ENCODE peak calls at places on chromosomes 7 and 10, in nine cellular contexts. Q, O, S, V, F, K, N, H and Z are unnamed samples.

GRCh38 chr10:90148121-90148855 is 446.9 kb downstream of the KIF20B start:
- DNase-seq in S (peak; percentile 28), N (no peak), O (no peak), Q (no peak), V (no peak), H (no peak), F (no peak), K (no peak), Z (no peak)

GRCh38 chr7:16004661-16005060 is 318.2 kb upstream of the MEOX2 start:
- DNase-seq in Q (no peak), F (no peak), O (no peak), K (no peak), V (no peak), S (no peak), N (no peak), H (no peak), Z (no peak)

GRCh38 chr10:75396861-75397570 is 4.5 kb downstream of the ZNF503 start:
- DNase-seq in N (no peak), V (no peak), Q (peak; percentile 50), F (peak; percentile 42), K (no peak), S (no peak), O (peak; percentile 61), H (no peak), Z (no peak)

GRCh38 chr7:135801045-135801693 is 52.6 kb upstream of the FAM180A start:
- DNase-seq in Q (no peak), F (no peak), O (peak; percentile 15), K (peak; percentile 70), V (no peak), H (no peak), N (peak; percentile 83), S (peak; percentile 73), Z (no peak)

GRCh38 chr10:59336632-59337031 is 25.7 kb downstream of the FAM13C start:
- DNase-seq in H (no peak), V (no peak), F (no peak), K (no peak), O (no peak), N (no peak), S (no peak), Q (no peak), Z (no peak)

GRCh38 chr7:77569514-77570232 is 32.6 kb downstream of the PTPN12 start:
- DNase-seq in V (no peak), F (no peak), Q (no peak), K (no peak), N (no peak), H (no peak), S (no peak), O (no peak), Z (no peak)

GRCh38 chr7:2757361-2757903 is 69.4 kb downstream of the AMZ1 start:
- DNase-seq in Q (no peak), V (no peak), K (no peak), S (peak; percentile 66), F (no peak), N (no peak), O (peak; percentile 58), H (no peak), Z (no peak)

GRCh38 chr10:104337985-104338735 is at the start of gene ITPRIP:
- DNase-seq in K (peak; percentile 81), F (peak; percentile 77), H (peak; percentile 93), V (peak; percentile 85), Q (peak; percentile 77), N (peak; percentile 77), S (peak; percentile 78), O (peak; percentile 76), Z (peak; percentile 93)

GRCh38 chr10:100618856-100619255 is 83.1 kb downstream of the HIF1AN start:
- DNase-seq in S (no peak), H (no peak), Q (no peak), O (no peak), N (no peak), K (no peak), V (no peak), F (no peak), Z (peak; percentile 30)

GRCh38 chr10:693506-693905 is 4.0 kb upstream of the DIP2C start:
- DNase-seq in F (no peak), V (no peak), H (no peak), S (peak; percentile 29), N (no peak), O (peak; percentile 45), K (no peak), Q (peak; percentile 67), Z (no peak)

GRCh38 chr7:17779381-17779780 is 160.9 kb downstream of the SNX13 start:
- DNase-seq in F (no peak), N (no peak), H (no peak), O (no peak), K (no peak), S (no peak), Q (no peak), V (no peak), Z (no peak)

GRCh38 chr10:102773320-102773719 is 29.6 kb downstream of the WBP1L start:
- DNase-seq in H (no peak), F (no peak), K (no peak), S (no peak), V (no peak), Q (no peak), O (no peak), N (no peak), Z (no peak)

GRCh38 chr10:102770792-102771191 is 27.0 kb downstream of the WBP1L start:
- DNase-seq in O (peak; percentile 70), V (no peak), F (peak; percentile 67), Q (no peak), N (no peak), K (no peak), H (no peak), S (no peak), Z (no peak)

GRCh38 chr10:102767428-102768160 is 23.8 kb downstream of the WBP1L start:
- DNase-seq in Q (no peak), F (no peak), S (no peak), N (no peak), K (no peak), O (no peak), V (no peak), H (no peak), Z (no peak)

GRCh38 chr10:102769375-102770107 is 25.8 kb downstream of the WBP1L start:
- DNase-seq in Q (no peak), F (no peak), N (peak; percentile 76), O (no peak), V (no peak), H (no peak), S (peak; percentile 92), K (no peak), Z (no peak)

GRCh38 chr10:102770108-102770482 is 26.3 kb downstream of the WBP1L start:
- DNase-seq in O (no peak), S (no peak), F (no peak), K (no peak), N (no peak), Q (no peak), V (no peak), H (no peak), Z (no peak)
- H3K27ac ChIP-seq in O (peak overlapping the region; percentile 39), S (peak overlapping the region; percentile 48), F (no peak overlapping the region), K (no peak overlapping the region), N (peak overlapping the region; percentile 58), Q (peak overlapping the region; percentile 44), V (no peak overlapping the region), H (peak overlapping the region; percentile 84), Z (no peak overlapping the region)

DNA sequence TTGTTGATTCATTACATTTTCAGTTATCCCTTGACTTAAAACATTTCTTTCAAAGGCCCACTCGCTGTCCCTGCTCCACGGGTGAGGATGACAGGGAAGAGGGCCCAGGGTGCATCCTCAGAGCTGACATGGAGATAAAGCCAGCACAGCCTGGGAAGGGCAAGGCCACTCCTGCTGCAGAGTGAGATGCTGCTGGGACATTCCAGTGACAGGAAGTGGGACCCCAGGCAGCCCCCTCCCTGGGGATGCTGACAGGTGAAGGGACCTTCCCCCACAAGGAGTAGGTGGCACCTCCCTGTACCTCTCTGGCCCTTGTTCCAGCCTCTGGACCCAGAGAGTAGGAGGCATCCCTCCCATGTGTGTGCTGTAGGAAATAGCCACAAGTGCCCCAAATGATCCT is 97.8 kb upstream of the DDC start:
- DNase-seq in V (no peak), F (no peak), S (no peak), O (no peak), H (no peak), N (no peak), K (no peak), Q (no peak), Z (no peak)
- TF ChIP-seq CTCF in V (no peak), F (no peak), S (no peak), O (no peak), H (no peak), N (no peak), K (no peak), Q (no peak), Z (no peak)

GRCh38 chr10:72260215-72260587 is 13.5 kb upstream of the DDIT4 start:
- DNase-seq in K (no peak), F (no peak), S (no peak), O (no peak), N (no peak), H (no peak), V (no peak), Q (peak; percentile 44), Z (no peak)

GRCh38 chr10:72259491-72260214 is 14.1 kb upstream of the DDIT4 start:
- DNase-seq in O (no peak), N (no peak), S (peak; percentile 84), H (no peak), F (no peak), Q (no peak), K (no peak), V (no peak), Z (no peak)

GRCh38 chr10:72258617-72259016 is 15.1 kb upstream of the DDIT4 start:
- DNase-seq in N (no peak), F (no peak), Q (no peak), V (no peak), O (no peak), K (no peak), S (no peak), H (no peak), Z (no peak)

GRCh38 chr10:72261323-72262018 is 12.3 kb upstream of the DDIT4 start:
- DNase-seq in Q (peak; percentile 36), F (no peak), H (no peak), N (peak; percentile 81), K (no peak), S (peak; percentile 69), V (no peak), O (no peak), Z (no peak)

GRCh38 chr10:72260588-72261322 is 13.0 kb upstream of the DDIT4 start:
- DNase-seq in K (peak; percentile 74), H (peak; percentile 88), V (peak; percentile 90), O (peak; percentile 76), F (peak; percentile 95), N (peak; percentile 95), S (peak; percentile 99), Q (peak; percentile 83), Z (peak; percentile 97)
- TF ChIP-seq POLR2A in K (peak; percentile 50), H (no peak), V (no peak), O (peak; percentile 32), F (peak; percentile 72), N (peak; percentile 73), S (peak; percentile 32), Q (no peak), Z (no peak)

GRCh38 chr7:4766666-4767530 is 8.5 kb upstream of the AP5Z1 start:
- DNase-seq in N (no peak), H (peak; percentile 76), V (no peak), K (no peak), F (no peak), O (no peak), Q (no peak), S (no peak), Z (no peak)
- H3K27ac ChIP-seq in N (no peak overlapping the region), H (no peak overlapping the region), V (no peak overlapping the region), K (no peak overlapping the region), F (no peak overlapping the region), O (no peak overlapping the region), Q (peak overlapping the region; percentile 55), S (no peak overlapping the region), Z (no peak overlapping the region)

GRCh38 chr7:139487366-139488080 is 4.0 kb upstream of the KLRG2 start:
- DNase-seq in O (no peak), H (no peak), S (no peak), Q (no peak), K (no peak), F (no peak), N (no peak), V (no peak), Z (no peak)
- TF ChIP-seq CTCF in O (no peak), H (no peak), S (no peak), Q (no peak), K (no peak), F (no peak), N (no peak), V (no peak), Z (no peak)